ENCODE peak calls at places on chromosome 9, in five cellular contexts. One of them, this sample, is unnamed. For H3K4me1 and H3K27me3, the result is how much of the 10 kb centered on the place peaks cover.

GRCh38 chr9:137757613-137758029 is 120.0 kb upstream of the CACNA1B start:
- DNase-seq in psoas muscle: no peak
- DNase-seq in A673: no peak
- DNase-seq in fibroblast of lung: peak
- DNase-seq in spleen: no peak
- DNase-seq in this sample: no peak

GRCh38 chr9:132032584-132032945 is 47.1 kb downstream of the MED27 start:
- DNase-seq in A673: peak
- DNase-seq in psoas muscle: no peak
- DNase-seq in spleen: no peak
- DNase-seq in fibroblast of lung: no peak
- DNase-seq in this sample: no peak

GRCh38 chr9:129867138-129868032 is 32.1 kb downstream of the USP20 start:
- DNase-seq in A673: no peak
- DNase-seq in spleen: no peak
- DNase-seq in fibroblast of lung: no peak
- DNase-seq in psoas muscle: no peak
- DNase-seq in this sample: no peak

GRCh38 chr9:127724012-127724411 is 8.1 kb downstream of the TTC16 start:
- DNase-seq in spleen: no peak
- DNase-seq in fibroblast of lung: no peak
- DNase-seq in psoas muscle: no peak
- DNase-seq in A673: no peak
- DNase-seq in this sample: no peak

GRCh38 chr9:124342946-124343485 is 72.2 kb downstream of the PSMB7 start:
- DNase-seq in fibroblast of lung: peak
- DNase-seq in psoas muscle: peak
- DNase-seq in spleen: peak
- DNase-seq in A673: peak
- DNase-seq in this sample: peak

GRCh38 chr9:112332977-112333638 is at the start of gene PTBP3:
- DNase-seq in A673: peak
- DNase-seq in spleen: peak
- DNase-seq in psoas muscle: peak
- DNase-seq in fibroblast of lung: peak
- DNase-seq in this sample: peak

GRCh38 chr9:110083866-110084265 is 124.1 kb downstream of the C9orf152 start:
- DNase-seq in spleen: no peak
- DNase-seq in fibroblast of lung: no peak
- DNase-seq in A673: no peak
- DNase-seq in psoas muscle: no peak
- DNase-seq in this sample: no peak

GRCh38 chr9:69472101-69472625 is 147.1 kb downstream of the ENTREP1 start:
- DNase-seq in fibroblast of lung: no peak
- DNase-seq in psoas muscle: no peak
- DNase-seq in spleen: no peak
- DNase-seq in A673: no peak
- DNase-seq in this sample: no peak

GRCh38 chr9:26163931-26164330 is 485.7 kb upstream of the TUSC1 start:
- DNase-seq in psoas muscle: no peak
- DNase-seq in fibroblast of lung: no peak
- DNase-seq in spleen: no peak
- DNase-seq in A673: no peak
- DNase-seq in this sample: no peak

GRCh38 chr9:122314193-122314592 is 49.5 kb downstream of the MRRF start:
- DNase-seq in A673: no peak
- DNase-seq in psoas muscle: no peak
- DNase-seq in fibroblast of lung: no peak
- DNase-seq in spleen: no peak
- DNase-seq in this sample: no peak

GRCh38 chr9:8860925-8861324 is 1061.3 kb upstream of the DMAC1 start:
- DNase-seq in A673: peak
- DNase-seq in spleen: no peak
- DNase-seq in fibroblast of lung: peak
- DNase-seq in psoas muscle: no peak
- DNase-seq in this sample: no peak

GRCh38 chr9:12314589-12314988 is 378.6 kb upstream of the TYRP1 start:
- DNase-seq in psoas muscle: no peak
- DNase-seq in fibroblast of lung: no peak
- DNase-seq in A673: no peak
- DNase-seq in spleen: no peak
- DNase-seq in this sample: no peak

GRCh38 chr9:136625101-136626065 is 37.3 kb upstream of the EGFL7 start:
- DNase-seq in fibroblast of lung: peak
- DNase-seq in A673: peak
- DNase-seq in psoas muscle: peak
- DNase-seq in spleen: peak
- DNase-seq in this sample: peak
- H3K4me1 ChIP-seq in fibroblast of lung: under half
- H3K4me1 ChIP-seq in A673: under half
- H3K4me1 ChIP-seq in psoas muscle: under half
- H3K4me1 ChIP-seq in spleen: under half
- H3K4me1 ChIP-seq in this sample: under half

GRCh38 chr9:91033270-91033669 is 231.7 kb downstream of the SYK start:
- DNase-seq in psoas muscle: no peak
- DNase-seq in spleen: no peak
- DNase-seq in A673: no peak
- DNase-seq in fibroblast of lung: no peak
- DNase-seq in this sample: no peak

GRCh38 chr9:91034976-91035824 is 233.6 kb downstream of the SYK start:
- DNase-seq in psoas muscle: no peak
- DNase-seq in A673: no peak
- DNase-seq in spleen: no peak
- DNase-seq in fibroblast of lung: no peak
- DNase-seq in this sample: no peak

GRCh38 chr9:91035825-91036208 is 234.2 kb downstream of the SYK start:
- DNase-seq in A673: no peak
- DNase-seq in psoas muscle: no peak
- DNase-seq in fibroblast of lung: no peak
- DNase-seq in spleen: no peak
- DNase-seq in this sample: no peak

GRCh38 chr9:91033802-91034201 is 232.2 kb downstream of the SYK start:
- DNase-seq in spleen: peak
- DNase-seq in psoas muscle: no peak
- DNase-seq in A673: peak
- DNase-seq in fibroblast of lung: no peak
- DNase-seq in this sample: no peak

GRCh38 chr9:91034521-91034920 is 232.9 kb downstream of the SYK start:
- DNase-seq in spleen: no peak
- DNase-seq in psoas muscle: no peak
- DNase-seq in fibroblast of lung: no peak
- DNase-seq in A673: no peak
- DNase-seq in this sample: no peak
- H3K27me3 ChIP-seq in spleen: under half
- H3K27me3 ChIP-seq in psoas muscle: under half
- H3K27me3 ChIP-seq in fibroblast of lung: under half
- H3K27me3 ChIP-seq in A673: under half
- H3K27me3 ChIP-seq in this sample: under half

GRCh38 chr9:121207371-121207940 is 5.8 kb upstream of the RAB14 start:
- DNase-seq in A673: no peak
- DNase-seq in fibroblast of lung: no peak
- DNase-seq in psoas muscle: no peak
- DNase-seq in spleen: no peak
- DNase-seq in this sample: no peak
- H3K4me1 ChIP-seq in A673: under half
- H3K4me1 ChIP-seq in fibroblast of lung: under half
- H3K4me1 ChIP-seq in psoas muscle: under half
- H3K4me1 ChIP-seq in spleen: under half
- H3K4me1 ChIP-seq in this sample: under half

DNA sequence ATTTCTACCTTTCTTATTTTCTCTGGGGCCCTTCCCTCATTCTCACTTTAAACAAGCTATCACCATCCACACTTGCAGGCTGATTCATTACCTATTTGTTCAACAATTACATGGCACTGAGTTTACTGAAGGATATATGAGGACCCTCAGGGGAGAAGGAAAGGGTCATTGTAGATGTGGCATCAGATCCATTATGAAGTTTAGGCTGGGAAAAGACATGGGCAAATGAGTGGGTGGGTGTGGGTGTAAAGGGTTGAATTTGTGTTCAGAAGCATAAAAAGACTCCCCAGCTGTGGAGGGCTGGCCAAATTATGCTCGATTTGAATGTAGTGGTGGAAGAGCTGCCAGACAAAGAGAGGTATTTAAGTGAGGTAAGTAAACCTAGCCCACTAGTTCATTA is 55.9 kb upstream of the MTAP start:
- DNase-seq in spleen: no peak
- DNase-seq in A673: peak
- DNase-seq in fibroblast of lung: no peak
- DNase-seq in psoas muscle: no peak
- DNase-seq in this sample: no peak
- H3K27me3 ChIP-seq in spleen: under half
- H3K27me3 ChIP-seq in A673: under half
- H3K27me3 ChIP-seq in fibroblast of lung: under half
- H3K27me3 ChIP-seq in psoas muscle: under half
- H3K27me3 ChIP-seq in this sample: under half

GRCh38 chr9:81892440-81892839 is 35.8 kb upstream of the SPATA31D4 start:
- DNase-seq in psoas muscle: no peak
- DNase-seq in A673: no peak
- DNase-seq in spleen: no peak
- DNase-seq in fibroblast of lung: no peak
- DNase-seq in this sample: no peak
- H3K4me1 ChIP-seq in psoas muscle: under half
- H3K4me1 ChIP-seq in A673: under half
- H3K4me1 ChIP-seq in spleen: under half
- H3K4me1 ChIP-seq in fibroblast of lung: under half
- H3K4me1 ChIP-seq in this sample: under half

DNA sequence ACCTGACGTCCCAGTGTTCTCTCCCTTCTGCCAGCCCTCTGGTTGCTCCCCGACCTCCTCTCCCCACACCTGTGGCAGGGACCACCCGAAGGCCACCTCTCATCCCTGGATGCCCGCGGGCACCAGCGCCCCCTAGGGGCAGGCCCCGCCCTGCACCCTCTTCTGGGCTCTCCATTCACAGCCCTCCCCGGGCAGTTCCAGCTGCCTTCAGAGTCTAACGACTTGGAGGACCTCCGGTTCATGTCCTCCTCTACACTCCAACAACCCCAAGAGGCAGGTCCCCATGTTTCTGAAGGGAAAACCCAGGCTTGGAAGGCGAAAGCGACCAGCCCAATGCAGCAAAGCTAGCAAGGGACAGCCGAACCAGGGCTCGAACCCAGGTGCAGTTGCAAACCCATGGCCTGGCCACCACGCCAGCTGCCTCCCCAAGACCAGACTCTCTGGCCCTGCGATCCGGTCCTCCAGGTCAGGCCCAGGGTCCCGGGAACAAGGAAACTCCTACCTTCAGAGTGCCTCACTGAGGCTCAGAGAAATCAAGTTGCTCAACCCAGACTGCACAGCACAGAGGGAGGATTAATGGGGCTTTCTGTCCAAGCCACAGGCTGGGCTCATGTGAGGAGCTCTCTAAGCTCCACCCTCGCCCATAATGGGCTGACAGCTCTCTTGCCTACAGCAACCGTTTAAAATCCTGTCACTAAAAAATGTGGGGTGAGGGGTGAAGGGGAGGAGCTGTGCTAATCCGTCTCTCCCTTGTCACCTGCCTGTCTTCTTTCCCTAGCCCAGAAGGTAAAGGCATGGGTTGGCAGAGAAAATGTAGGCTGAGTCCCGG is 89.0 kb downstream of the LMX1B start:
- DNase-seq in A673: peak
- DNase-seq in psoas muscle: no peak
- DNase-seq in fibroblast of lung: no peak
- DNase-seq in spleen: peak
- DNase-seq in this sample: no peak
- H3K27me3 ChIP-seq in A673: under half
- H3K27me3 ChIP-seq in psoas muscle: under half
- H3K27me3 ChIP-seq in fibroblast of lung: under half
- H3K27me3 ChIP-seq in spleen: half or more
- H3K27me3 ChIP-seq in this sample: under half

This sample was measured in tibial artery.